ENCODE peak calls at places on chromosomes 12 and 14, in four cellular contexts. E is uterus, T is left ventricle myocardium inferior, U is fibroblast of lung. Z is an unnamed sample.

GRCh38 chr14:101072945-101073597 is 169.5 kb upstream of the RTL1 start:
- DNase-seq in E (peak), T (no peak), U (peak), Z (peak)

GRCh38 chr12:94152292-94153083 is 4.1 kb downstream of the PLXNC1 start:
- DNase-seq in E (no peak), T (no peak), U (no peak), Z (no peak)

GRCh38 chr12:6854036-6854435 is 2.1 kb downstream of the USP5 start:
- DNase-seq in E (no peak), T (no peak), U (no peak), Z (no peak)

GRCh38 chr12:87670448-87670847 is 358.8 kb downstream of the C12orf50 start:
- DNase-seq in E (no peak), T (no peak), U (no peak), Z (no peak)

GRCh38 chr14:91389173-91389572 is 28.4 kb downstream of the CCDC88C start:
- DNase-seq in E (no peak), T (no peak), U (no peak), Z (no peak)

GRCh38 chr14:68191567-68192321 is 372.2 kb downstream of the RAD51B start:
- DNase-seq in E (no peak), T (no peak), U (peak), Z (no peak)

GRCh38 chr14:96362071-96362964 is 823 bp downstream of the ATG2B start:
- DNase-seq in E (no peak), T (no peak), U (peak), Z (no peak)

GRCh38 chr12:68007023-68007422 is 17.8 kb downstream of the IFNG-AS1 start:
- DNase-seq in E (no peak), T (no peak), U (no peak), Z (no peak)

GRCh38 chr12:110599334-110599733 is 14.6 kb upstream of the TCTN1 start:
- DNase-seq in E (no peak), T (no peak), U (no peak), Z (peak)

GRCh38 chr12:12788675-12789368 is 3.4 kb downstream of the APOLD1 start:
- DNase-seq in E (peak), T (no peak), U (peak), Z (peak)

GRCh38 chr14:35438910-35439713 is 34.6 kb upstream of the NFKBIA start:
- DNase-seq in E (no peak), T (no peak), U (no peak), Z (no peak)

GRCh38 chr12:107441906-107442305 is 243.7 kb upstream of the PWP1 start:
- DNase-seq in E (peak), T (no peak), U (peak), Z (no peak)

GRCh38 chr12:62523619-62524018 is 57.0 kb downstream of the MON2 start:
- DNase-seq in E (no peak), T (no peak), U (no peak), Z (no peak)

GRCh38 chr12:40015360-40015759 is 90.5 kb downstream of the SLC2A13 start:
- DNase-seq in E (no peak), T (no peak), U (no peak), Z (no peak)

GRCh38 chr12:128337456-128338160 is 70.6 kb downstream of the TMEM132C start:
- DNase-seq in E (no peak), T (no peak), U (no peak), Z (no peak)

GRCh38 chr14:32049361-32050103 is 27.6 kb upstream of the ARHGAP5 start:
- DNase-seq in E (no peak), T (no peak), U (peak), Z (no peak)

GRCh38 chr12:56271031-56271430 is 4.3 kb downstream of the COQ10A start:
- DNase-seq in E (no peak), T (no peak), U (peak), Z (no peak)

DNA sequence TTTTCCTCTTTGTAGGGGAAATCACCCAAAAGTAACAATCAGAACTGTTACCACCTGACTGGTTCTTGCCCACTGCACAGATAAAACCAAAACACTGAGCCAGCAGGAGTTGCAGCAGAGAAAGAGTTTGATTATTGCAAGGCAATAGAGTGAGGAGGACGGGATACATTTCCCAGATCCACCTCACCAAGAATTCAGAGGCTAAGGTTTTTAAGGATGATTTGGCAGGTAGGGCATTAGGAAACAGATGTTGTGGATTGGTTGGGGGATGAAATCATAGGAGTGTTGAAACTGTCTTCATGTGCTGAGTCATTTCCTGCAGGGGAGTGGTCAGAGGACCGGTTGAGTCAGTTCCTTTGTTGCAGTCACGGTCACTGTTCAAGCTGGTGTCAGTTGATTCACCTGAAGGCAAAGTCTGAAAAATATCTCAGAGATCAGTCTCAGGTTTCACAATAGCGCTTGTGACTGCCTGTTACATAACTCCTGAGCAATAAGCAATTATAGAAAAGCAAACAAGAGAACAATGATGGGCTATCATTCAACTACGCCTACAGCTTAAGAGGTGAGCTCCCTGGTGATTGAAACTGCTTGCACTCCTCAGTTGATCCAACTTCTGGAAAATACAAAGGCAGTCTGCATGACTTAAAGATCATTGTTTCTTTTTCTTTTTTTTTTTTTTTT is 20.3 kb upstream of the AMN1 start:
- DNase-seq in E (peak), T (no peak), U (peak), Z (no peak)
- H3K27ac ChIP-seq in E (peak), T (peak), U (peak), Z (peak)

DNA sequence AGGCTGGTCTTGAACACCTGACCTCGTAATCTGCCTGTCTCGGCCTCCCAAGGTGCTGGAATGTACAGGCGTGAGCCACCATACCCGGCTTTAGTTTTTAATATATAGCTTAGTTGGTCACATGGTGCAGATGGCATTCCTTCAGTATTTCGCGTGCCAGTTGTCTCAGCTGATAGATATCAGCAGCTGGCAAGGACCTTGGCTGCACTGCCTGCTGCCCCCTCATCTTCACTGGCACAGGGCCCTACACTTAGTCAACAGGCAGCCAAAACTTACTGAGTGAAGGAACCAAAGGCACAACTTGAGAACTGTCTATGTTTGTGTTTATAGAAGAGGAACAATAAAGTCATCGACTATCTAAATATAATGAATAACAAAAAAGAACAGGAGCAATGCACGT is 31.0 kb downstream of the EID3 start:
- DNase-seq in E (no peak), T (no peak), U (no peak), Z (no peak)
- H3K4me3 ChIP-seq in E (no peak), T (no peak), U (no peak), Z (no peak)

DNA sequence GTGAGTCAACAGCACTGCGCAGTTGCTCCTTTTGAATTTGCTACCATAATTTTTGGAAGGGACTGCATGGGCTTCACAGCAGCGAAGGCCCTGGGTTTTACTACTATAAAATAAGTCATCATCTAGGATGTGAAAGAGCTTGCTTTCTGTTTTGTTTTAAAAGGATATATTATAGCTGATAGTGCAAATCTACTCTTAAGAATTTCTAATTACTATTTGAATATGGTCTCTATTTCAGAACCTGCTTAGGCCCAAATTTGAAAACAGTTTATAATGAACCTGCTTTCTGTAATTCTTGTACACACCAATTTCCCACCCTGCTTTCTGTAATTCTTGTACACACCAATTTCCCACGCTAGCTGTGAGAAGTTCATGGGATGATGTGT is 73.0 kb downstream of the SRGAP1 start:
- DNase-seq in E (no peak), T (no peak), U (no peak), Z (no peak)
- H3K27ac ChIP-seq in E (peak), T (no peak), U (peak), Z (peak)

GRCh38 chr14:70416717-70417349 is at the start of gene SYNJ2BP:
- DNase-seq in E (peak), T (peak), U (peak), Z (peak)
- H3K4me3 ChIP-seq in E (peak), T (peak), U (peak), Z (peak)

GRCh38 chr12:45509621-45510020 is 219.9 kb upstream of the ARID2 start:
- DNase-seq in E (no peak), T (no peak), U (no peak), Z (no peak)
- H3K27ac ChIP-seq in E (no peak), T (no peak), U (no peak), Z (no peak)

GRCh38 chr14:99780690-99781089 is 12.5 kb upstream of the EML1 start:
- DNase-seq in E (no peak), T (no peak), U (no peak), Z (no peak)
- H3K4me3 ChIP-seq in E (no peak), T (no peak), U (no peak), Z (no peak)

GRCh38 chr12:91896725-91897515 is 248.7 kb downstream of the BTG1 start:
- DNase-seq in E (peak), T (no peak), U (peak), Z (peak)

GRCh38 chr12:91900971-91901370 is 244.7 kb downstream of the BTG1 start:
- DNase-seq in E (no peak), T (no peak), U (no peak), Z (no peak)

GRCh38 chr12:91901675-91902074 is 244.0 kb downstream of the BTG1 start:
- DNase-seq in E (no peak), T (no peak), U (no peak), Z (no peak)

GRCh38 chr12:91902860-91903683 is 242.6 kb downstream of the BTG1 start:
- DNase-seq in E (no peak), T (no peak), U (peak), Z (no peak)

DNA sequence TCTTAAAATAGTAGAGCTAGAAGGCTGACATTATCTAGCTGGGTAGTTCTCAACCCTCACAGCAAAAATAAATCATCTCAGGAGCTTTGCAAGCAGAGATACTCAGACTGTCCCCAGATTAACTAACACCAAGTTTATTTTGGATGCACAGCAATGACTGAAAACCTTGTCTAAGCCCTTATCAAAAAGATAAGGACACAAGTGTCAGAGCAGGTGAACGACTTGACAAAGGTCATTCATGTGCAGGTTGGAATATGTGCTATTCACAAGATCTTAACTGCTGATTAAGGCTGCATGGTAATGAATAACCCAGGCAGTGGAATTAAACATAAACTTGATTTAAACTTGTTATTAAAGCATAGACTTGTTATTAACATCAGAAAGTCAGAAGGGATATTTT is 246.6 kb downstream of the BTG1 start:
- DNase-seq in E (no peak), T (no peak), U (no peak), Z (no peak)
- H3K27ac ChIP-seq in E (no peak), T (no peak), U (no peak), Z (no peak)

DNA sequence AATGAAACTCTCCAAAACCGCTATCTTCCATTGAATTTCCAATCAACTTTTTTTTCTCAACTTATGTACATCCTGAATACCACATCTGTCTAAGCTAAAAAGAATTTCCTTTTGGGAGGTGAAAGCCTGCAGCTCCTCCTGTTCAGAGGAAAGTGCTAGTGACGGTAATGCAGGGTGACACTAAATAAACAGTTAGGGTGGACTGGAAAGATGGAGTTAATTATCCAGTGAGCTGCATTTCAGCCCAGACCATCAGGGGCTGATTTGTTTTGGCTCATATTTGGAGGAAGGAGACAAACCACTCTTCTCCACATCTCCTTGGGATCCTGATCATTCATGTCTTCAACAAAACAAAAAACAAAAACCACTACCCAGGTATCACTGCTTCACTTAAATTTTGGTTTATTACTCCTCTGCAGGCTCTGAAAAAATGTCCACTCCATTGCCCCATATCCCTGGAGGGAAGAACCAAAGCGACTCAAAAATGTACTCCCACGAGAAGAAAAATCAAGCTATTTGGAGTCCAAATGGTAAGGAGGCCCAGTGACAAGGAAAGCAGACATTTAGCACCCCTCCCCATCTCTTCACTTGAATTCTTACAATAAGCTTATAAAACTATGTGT is 5.1 kb upstream of the SIX1 start:
- DNase-seq in E (no peak), T (no peak), U (peak), Z (no peak)
- H3K4me3 ChIP-seq in E (no peak), T (no peak), U (no peak), Z (no peak)

DNA sequence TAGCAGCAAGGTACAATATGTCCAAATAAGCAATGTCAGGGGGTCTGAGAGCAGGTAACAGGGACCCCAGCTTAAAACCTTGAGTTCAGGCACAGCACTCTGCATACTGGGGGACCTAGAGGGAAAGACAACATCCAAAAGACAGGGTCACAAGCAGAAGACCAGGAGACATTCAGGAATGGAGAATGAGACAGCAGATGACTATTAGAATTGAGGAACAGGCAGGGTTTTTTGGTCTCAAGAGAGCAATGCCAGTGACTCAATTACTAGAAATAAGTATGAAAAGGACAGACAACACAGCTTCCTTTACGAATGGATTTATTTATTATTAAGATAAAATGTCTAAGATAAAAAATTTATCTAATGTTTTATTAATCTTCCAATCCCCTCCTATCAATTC is 223.0 kb downstream of the PTPRO start:
- DNase-seq in E (no peak), T (no peak), U (no peak), Z (no peak)
- H3K27ac ChIP-seq in E (peak), T (no peak), U (no peak), Z (no peak)